ENCODE peak calls at places on chromosomes 1 and 21, in eight cellular contexts. One of them, this sample, is unnamed.

GRCh38 chr1:200290010-200290685 is 119.7 kb downstream of the ZNF281 start:
- DNase-seq in GM23248: peak
- DNase-seq in EL: peak
- DNase-seq in stromal cell of bone marrow: no peak
- DNase-seq in AG09309: no peak
- DNase-seq in stimulated activated CD4-positive, alpha-beta T cell treated with anti-CD3 and anti-CD28 coated beads, Interleukin-2, amount 100 ng/mL, for 48 hours: no peak
- DNase-seq in neuronal stem cell: no peak
- DNase-seq in NCI-H1930: no peak
- DNase-seq in this sample: no peak

GRCh38 chr21:31670065-31670464 is 10.6 kb downstream of the SOD1 start:
- DNase-seq in GM23248: no peak
- DNase-seq in EL: no peak
- DNase-seq in stromal cell of bone marrow: no peak
- DNase-seq in AG09309: no peak
- DNase-seq in stimulated activated CD4-positive, alpha-beta T cell treated with anti-CD3 and anti-CD28 coated beads, Interleukin-2, amount 100 ng/mL, for 48 hours: no peak
- DNase-seq in neuronal stem cell: no peak
- DNase-seq in NCI-H1930: no peak
- DNase-seq in this sample: no peak

GRCh38 chr1:200980452-200980772 is 43.1 kb downstream of the KIF21B start:
- DNase-seq in GM23248: no peak
- DNase-seq in EL: no peak
- DNase-seq in stromal cell of bone marrow: no peak
- DNase-seq in AG09309: no peak
- DNase-seq in stimulated activated CD4-positive, alpha-beta T cell treated with anti-CD3 and anti-CD28 coated beads, Interleukin-2, amount 100 ng/mL, for 48 hours: no peak
- DNase-seq in neuronal stem cell: no peak
- DNase-seq in NCI-H1930: no peak
- DNase-seq in this sample: no peak

GRCh38 chr1:186022184-186022583 is 288.0 kb downstream of the HMCN1 start:
- DNase-seq in GM23248: no peak
- DNase-seq in EL: no peak
- DNase-seq in stromal cell of bone marrow: no peak
- DNase-seq in AG09309: no peak
- DNase-seq in stimulated activated CD4-positive, alpha-beta T cell treated with anti-CD3 and anti-CD28 coated beads, Interleukin-2, amount 100 ng/mL, for 48 hours: no peak
- DNase-seq in neuronal stem cell: no peak
- DNase-seq in NCI-H1930: no peak
- DNase-seq in this sample: no peak

GRCh38 chr1:202860744-202861419 is 28.1 kb downstream of the RABIF start:
- DNase-seq in GM23248: peak
- DNase-seq in EL: peak
- DNase-seq in stromal cell of bone marrow: no peak
- DNase-seq in AG09309: no peak
- DNase-seq in stimulated activated CD4-positive, alpha-beta T cell treated with anti-CD3 and anti-CD28 coated beads, Interleukin-2, amount 100 ng/mL, for 48 hours: peak
- DNase-seq in neuronal stem cell: peak
- DNase-seq in NCI-H1930: peak
- DNase-seq in this sample: peak

GRCh38 chr21:26715116-26715515 is 130.1 kb downstream of the ADAMTS1 start:
- DNase-seq in GM23248: no peak
- DNase-seq in EL: no peak
- DNase-seq in stromal cell of bone marrow: no peak
- DNase-seq in AG09309: no peak
- DNase-seq in stimulated activated CD4-positive, alpha-beta T cell treated with anti-CD3 and anti-CD28 coated beads, Interleukin-2, amount 100 ng/mL, for 48 hours: no peak
- DNase-seq in neuronal stem cell: no peak
- DNase-seq in NCI-H1930: no peak
- DNase-seq in this sample: no peak

GRCh38 chr1:177471244-177471643 is 300.5 kb downstream of the BRINP2 start:
- DNase-seq in GM23248: peak
- DNase-seq in EL: no peak
- DNase-seq in stromal cell of bone marrow: peak
- DNase-seq in AG09309: no peak
- DNase-seq in stimulated activated CD4-positive, alpha-beta T cell treated with anti-CD3 and anti-CD28 coated beads, Interleukin-2, amount 100 ng/mL, for 48 hours: no peak
- DNase-seq in neuronal stem cell: no peak
- DNase-seq in NCI-H1930: no peak
- DNase-seq in this sample: no peak

GRCh38 chr1:193283026-193283425 is 96.6 kb upstream of the B3GALT2 start:
- DNase-seq in GM23248: peak
- DNase-seq in EL: peak
- DNase-seq in stromal cell of bone marrow: peak
- DNase-seq in AG09309: peak
- DNase-seq in stimulated activated CD4-positive, alpha-beta T cell treated with anti-CD3 and anti-CD28 coated beads, Interleukin-2, amount 100 ng/mL, for 48 hours: no peak
- DNase-seq in neuronal stem cell: no peak
- DNase-seq in NCI-H1930: no peak
- DNase-seq in this sample: no peak

GRCh38 chr1:208781391-208782035 is 537.3 kb upstream of the PLXNA2 start:
- DNase-seq in GM23248: no peak
- DNase-seq in EL: no peak
- DNase-seq in stromal cell of bone marrow: no peak
- DNase-seq in AG09309: no peak
- DNase-seq in stimulated activated CD4-positive, alpha-beta T cell treated with anti-CD3 and anti-CD28 coated beads, Interleukin-2, amount 100 ng/mL, for 48 hours: no peak
- DNase-seq in neuronal stem cell: no peak
- DNase-seq in NCI-H1930: no peak
- DNase-seq in this sample: no peak

GRCh38 chr21:34822957-34823356 is 154.2 kb downstream of the CLIC6 start:
- DNase-seq in GM23248: peak
- DNase-seq in EL: peak
- DNase-seq in stromal cell of bone marrow: peak
- DNase-seq in AG09309: no peak
- DNase-seq in stimulated activated CD4-positive, alpha-beta T cell treated with anti-CD3 and anti-CD28 coated beads, Interleukin-2, amount 100 ng/mL, for 48 hours: no peak
- DNase-seq in neuronal stem cell: no peak
- DNase-seq in NCI-H1930: no peak
- DNase-seq in this sample: no peak

GRCh38 chr21:40976198-40977114 is 129.5 kb upstream of the DSCAM start:
- DNase-seq in GM23248: no peak
- DNase-seq in EL: no peak
- DNase-seq in stromal cell of bone marrow: no peak
- DNase-seq in AG09309: no peak
- DNase-seq in stimulated activated CD4-positive, alpha-beta T cell treated with anti-CD3 and anti-CD28 coated beads, Interleukin-2, amount 100 ng/mL, for 48 hours: no peak
- DNase-seq in neuronal stem cell: no peak
- DNase-seq in NCI-H1930: no peak
- DNase-seq in this sample: no peak

GRCh38 chr1:33656467-33656866 is 184.0 kb downstream of the ZSCAN20 start:
- DNase-seq in GM23248: no peak
- DNase-seq in EL: no peak
- DNase-seq in stromal cell of bone marrow: no peak
- DNase-seq in AG09309: no peak
- DNase-seq in stimulated activated CD4-positive, alpha-beta T cell treated with anti-CD3 and anti-CD28 coated beads, Interleukin-2, amount 100 ng/mL, for 48 hours: no peak
- DNase-seq in neuronal stem cell: no peak
- DNase-seq in NCI-H1930: no peak
- DNase-seq in this sample: no peak

GRCh38 chr1:179818260-179818659 is 59.3 kb downstream of the TOR1AIP2 start:
- DNase-seq in GM23248: no peak
- DNase-seq in EL: no peak
- DNase-seq in stromal cell of bone marrow: no peak
- DNase-seq in AG09309: no peak
- DNase-seq in stimulated activated CD4-positive, alpha-beta T cell treated with anti-CD3 and anti-CD28 coated beads, Interleukin-2, amount 100 ng/mL, for 48 hours: no peak
- DNase-seq in neuronal stem cell: no peak
- DNase-seq in NCI-H1930: no peak
- DNase-seq in this sample: no peak

GRCh38 chr1:79042539-79042938 is 36.0 kb upstream of the ADGRL4 start:
- DNase-seq in GM23248: peak
- DNase-seq in EL: no peak
- DNase-seq in stromal cell of bone marrow: no peak
- DNase-seq in AG09309: no peak
- DNase-seq in stimulated activated CD4-positive, alpha-beta T cell treated with anti-CD3 and anti-CD28 coated beads, Interleukin-2, amount 100 ng/mL, for 48 hours: no peak
- DNase-seq in neuronal stem cell: no peak
- DNase-seq in NCI-H1930: no peak
- DNase-seq in this sample: no peak

GRCh38 chr1:41486053-41486891 is 1.8 kb upstream of the EDN2 start:
- DNase-seq in GM23248: peak
- DNase-seq in EL: peak
- DNase-seq in stromal cell of bone marrow: no peak
- DNase-seq in AG09309: no peak
- DNase-seq in stimulated activated CD4-positive, alpha-beta T cell treated with anti-CD3 and anti-CD28 coated beads, Interleukin-2, amount 100 ng/mL, for 48 hours: no peak
- DNase-seq in neuronal stem cell: peak
- DNase-seq in NCI-H1930: no peak
- DNase-seq in this sample: no peak

GRCh38 chr1:192546596-192547199 is 28.9 kb upstream of the RGS1 start:
- DNase-seq in GM23248: no peak
- DNase-seq in EL: no peak
- DNase-seq in stromal cell of bone marrow: no peak
- DNase-seq in AG09309: no peak
- DNase-seq in stimulated activated CD4-positive, alpha-beta T cell treated with anti-CD3 and anti-CD28 coated beads, Interleukin-2, amount 100 ng/mL, for 48 hours: no peak
- DNase-seq in neuronal stem cell: no peak
- DNase-seq in NCI-H1930: no peak
- DNase-seq in this sample: no peak

GRCh38 chr1:117897551-117897950 is 31.9 kb downstream of the GDAP2 start:
- DNase-seq in GM23248: no peak
- DNase-seq in EL: no peak
- DNase-seq in stromal cell of bone marrow: no peak
- DNase-seq in AG09309: no peak
- DNase-seq in stimulated activated CD4-positive, alpha-beta T cell treated with anti-CD3 and anti-CD28 coated beads, Interleukin-2, amount 100 ng/mL, for 48 hours: no peak
- DNase-seq in neuronal stem cell: no peak
- DNase-seq in NCI-H1930: no peak
- DNase-seq in this sample: no peak

GRCh38 chr1:248913933-248914332 is 7.9 kb downstream of the PGBD2 start:
- DNase-seq in GM23248: no peak
- DNase-seq in EL: no peak
- DNase-seq in stromal cell of bone marrow: no peak
- DNase-seq in AG09309: no peak
- DNase-seq in stimulated activated CD4-positive, alpha-beta T cell treated with anti-CD3 and anti-CD28 coated beads, Interleukin-2, amount 100 ng/mL, for 48 hours: no peak
- DNase-seq in neuronal stem cell: no peak
- DNase-seq in NCI-H1930: no peak
- DNase-seq in this sample: no peak

GRCh38 chr1:12556368-12556930 is 61.6 kb downstream of the DHRS3 start:
- DNase-seq in GM23248: peak
- DNase-seq in EL: peak
- DNase-seq in stromal cell of bone marrow: peak
- DNase-seq in AG09309: peak
- DNase-seq in stimulated activated CD4-positive, alpha-beta T cell treated with anti-CD3 and anti-CD28 coated beads, Interleukin-2, amount 100 ng/mL, for 48 hours: no peak
- DNase-seq in neuronal stem cell: no peak
- DNase-seq in NCI-H1930: no peak
- DNase-seq in this sample: no peak

GRCh38 chr1:63931468-63931867 is 157.7 kb downstream of the ROR1 start:
- DNase-seq in GM23248: peak
- DNase-seq in EL: peak
- DNase-seq in stromal cell of bone marrow: no peak
- DNase-seq in AG09309: no peak
- DNase-seq in stimulated activated CD4-positive, alpha-beta T cell treated with anti-CD3 and anti-CD28 coated beads, Interleukin-2, amount 100 ng/mL, for 48 hours: no peak
- DNase-seq in neuronal stem cell: no peak
- DNase-seq in NCI-H1930: no peak
- DNase-seq in this sample: no peak

GRCh38 chr1:228438266-228438665 is 21.6 kb upstream of the TRIM17 start:
- DNase-seq in GM23248: no peak
- DNase-seq in EL: no peak
- DNase-seq in stromal cell of bone marrow: no peak
- DNase-seq in AG09309: no peak
- DNase-seq in stimulated activated CD4-positive, alpha-beta T cell treated with anti-CD3 and anti-CD28 coated beads, Interleukin-2, amount 100 ng/mL, for 48 hours: no peak
- DNase-seq in neuronal stem cell: no peak
- DNase-seq in NCI-H1930: no peak
- DNase-seq in this sample: no peak